ENCODE peak calls at places on chromosomes 3 and 15, in nine cellular contexts. L is GM10248, P is fibroblast of lung, A is HepG2, M is HFF-Myc, F is colonic mucosa, T is spleen, J is breast epithelium, O is right atrium auricular region. S is an unnamed sample.

GRCh38 chr3:120780977-120781376 is 38.4 kb downstream of the GTF2E1 start:
- DNase-seq in A (no peak), M (peak), P (peak), F (peak), O (no peak), J (no peak), T (no peak), L (peak), S (no peak)

GRCh38 chr3:138381413-138381901 is 33.1 kb downstream of the MRAS start:
- DNase-seq in J (peak), T (no peak), M (no peak), L (no peak), O (no peak), F (no peak), P (peak), A (no peak), S (no peak)

GRCh38 chr15:78502641-78503040 is 4.7 kb upstream of the HYKK start:
- DNase-seq in J (no peak), A (no peak), L (no peak), T (no peak), F (no peak), O (no peak), P (no peak), M (no peak), S (no peak)

GRCh38 chr3:94115482-94115881 is 52.6 kb downstream of the NSUN3 start:
- DNase-seq in O (no peak), J (no peak), F (no peak), P (peak), M (peak), T (no peak), L (no peak), A (no peak), S (no peak)

GRCh38 chr3:70963412-70963811 is 620.1 kb downstream of the FOXP1 start:
- DNase-seq in J (no peak), F (no peak), A (no peak), L (no peak), M (no peak), T (no peak), P (no peak), O (no peak), S (no peak)

GRCh38 chr3:99751649-99752048 is 66.0 kb upstream of the CMSS1 start:
- DNase-seq in O (no peak), A (no peak), L (no peak), J (no peak), F (no peak), P (peak), M (peak), T (no peak), S (no peak)

GRCh38 chr3:40550168-40550567 is 25.4 kb downstream of the ZNF621 start:
- DNase-seq in J (no peak), L (no peak), T (no peak), A (no peak), P (peak), F (no peak), M (no peak), O (no peak), S (no peak)

GRCh38 chr15:46309914-46310313 is 675.1 kb downstream of the SQOR start:
- DNase-seq in L (no peak), P (no peak), T (no peak), A (no peak), O (no peak), F (no peak), M (no peak), J (no peak), S (no peak)

GRCh38 chr15:56208641-56209155 is 35.0 kb downstream of the RFX7 start:
- DNase-seq in J (no peak), O (no peak), F (no peak), A (no peak), P (peak), T (no peak), L (no peak), M (no peak), S (no peak)

GRCh38 chr3:99669879-99670555 is 31.6 kb downstream of the COL8A1 start:
- DNase-seq in P (peak), A (no peak), L (no peak), F (no peak), J (no peak), M (no peak), O (no peak), T (no peak), S (no peak)

GRCh38 chr3:160331127-160331937 is 67.7 kb downstream of the IFT80 start:
- DNase-seq in F (no peak), P (peak), A (peak), L (no peak), O (no peak), T (no peak), M (no peak), J (no peak), S (no peak)

GRCh38 chr15:40105517-40106202 is 3.0 kb downstream of the BMF start:
- DNase-seq in P (no peak), T (peak), L (peak), M (no peak), J (no peak), O (no peak), F (no peak), A (no peak), S (no peak)

GRCh38 chr3:126340081-126340511 is 17.1 kb downstream of the KLF15 start:
- DNase-seq in J (no peak), T (peak), P (peak), F (peak), M (peak), L (no peak), O (peak), A (no peak), S (peak)

GRCh38 chr15:82545002-82545401 is 4.7 kb upstream of the RPS17 start:
- DNase-seq in J (no peak), M (no peak), A (no peak), T (no peak), P (no peak), O (no peak), F (no peak), L (no peak), S (no peak)

GRCh38 chr15:43777293-43777819 is 590 bp upstream of the ELL3 start:
- DNase-seq in A (peak), T (peak), J (peak), M (peak), O (peak), L (peak), F (peak), P (peak), S (no peak)

GRCh38 chr15:94070341-94071275 is 160.8 kb upstream of the MCTP2 start:
- DNase-seq in T (no peak), M (peak), J (no peak), P (peak), A (no peak), F (peak), O (no peak), L (no peak), S (no peak)

GRCh38 chr15:29813009-29813408 is 9.3 kb downstream of the TJP1 start:
- DNase-seq in P (no peak), T (no peak), O (no peak), A (no peak), M (no peak), J (no peak), F (no peak), L (no peak), S (no peak)

GRCh38 chr3:158091526-158091925 is 14.7 kb downstream of the SHOX2 start:
- DNase-seq in A (peak), P (peak), O (no peak), J (no peak), L (no peak), F (no peak), M (peak), T (no peak), S (no peak)

GRCh38 chr15:90086868-90087268 is 15.4 kb downstream of the IDH2 start:
- DNase-seq in L (peak), T (peak), O (no peak), M (no peak), J (no peak), A (peak), P (peak), F (peak), S (no peak)

GRCh38 chr3:155605571-155605970 is 139.3 kb downstream of the PLCH1 start:
- DNase-seq in A (peak), P (no peak), J (no peak), O (no peak), M (no peak), T (no peak), L (no peak), F (no peak), S (no peak)

GRCh38 chr3:106247902-106248684 is 379.3 kb upstream of the CBLB start:
- DNase-seq in P (no peak), M (no peak), A (no peak), T (no peak), L (no peak), O (no peak), F (no peak), J (no peak), S (no peak)

GRCh38 chr3:36172699-36173098 is 207.6 kb upstream of the STAC start:
- DNase-seq in P (no peak), L (no peak), O (no peak), A (no peak), T (no peak), M (no peak), J (peak), F (no peak), S (no peak)

GRCh38 chr15:38455096-38455495 is 1.2 kb downstream of the FAM98B start:
- DNase-seq in O (no peak), J (no peak), F (no peak), P (no peak), T (no peak), A (no peak), M (no peak), L (no peak), S (no peak)

GRCh38 chr15:69170597-69170996 is 10.2 kb downstream of the GLCE start:
- DNase-seq in L (no peak), F (no peak), O (no peak), J (no peak), P (no peak), M (no peak), A (no peak), T (no peak), S (no peak)

GRCh38 chr15:50876989-50877360 is 31.5 kb upstream of the AP4E1 start:
- DNase-seq in M (peak), O (peak), P (peak), T (no peak), F (peak), A (peak), L (peak), J (peak), S (no peak)

GRCh38 chr3:97863025-97863424 is 41.2 kb downstream of the CRYBG3 start:
- DNase-seq in O (no peak), L (no peak), A (no peak), T (no peak), P (no peak), M (no peak), F (no peak), J (no peak), S (no peak)

DNA sequence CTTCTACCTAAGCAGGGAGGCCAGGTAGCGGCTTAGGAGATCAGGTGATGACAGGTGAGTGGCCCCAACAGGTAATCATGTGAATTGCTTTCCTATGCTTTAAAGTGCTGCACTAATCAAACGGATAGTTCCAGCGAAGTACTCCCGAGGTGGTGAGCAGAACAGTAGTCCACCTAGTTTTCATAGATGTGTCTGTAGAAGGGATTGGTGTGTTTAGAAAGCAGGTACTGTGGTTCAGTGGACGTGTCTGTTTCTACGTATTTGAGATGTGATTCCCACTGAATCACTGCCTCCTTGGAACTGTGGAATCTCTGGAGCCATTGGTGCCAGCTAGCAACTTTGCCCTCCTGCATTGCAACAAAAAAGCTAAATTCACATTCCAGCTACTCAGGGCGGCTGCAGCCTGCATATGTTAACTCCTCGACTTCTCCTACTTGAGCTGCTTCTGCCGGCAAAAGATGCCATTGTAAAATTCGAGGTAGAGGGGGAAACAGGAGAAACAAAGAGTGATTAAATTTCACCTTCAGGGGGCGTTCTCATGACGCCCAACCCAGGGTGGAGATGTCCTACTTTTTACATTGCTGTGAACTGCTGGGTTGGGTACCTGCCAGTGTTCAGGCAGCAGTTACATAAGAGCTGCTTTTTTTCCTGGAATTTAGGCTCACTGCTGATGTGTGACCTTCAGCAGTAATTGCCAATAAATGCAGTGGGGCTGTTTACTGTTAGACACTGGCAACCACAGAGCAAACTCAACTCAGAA is 227.3 kb downstream of the ITPR1 start:
- DNase-seq in J (peak), O (peak), T (no peak), A (peak), L (peak), F (peak), M (no peak), P (peak), S (no peak)
- TF ChIP-seq CTCF in J (peak), O (peak), T (peak), A (peak), L (peak), F (peak), M (no peak), P (no peak), S (peak)

DNA sequence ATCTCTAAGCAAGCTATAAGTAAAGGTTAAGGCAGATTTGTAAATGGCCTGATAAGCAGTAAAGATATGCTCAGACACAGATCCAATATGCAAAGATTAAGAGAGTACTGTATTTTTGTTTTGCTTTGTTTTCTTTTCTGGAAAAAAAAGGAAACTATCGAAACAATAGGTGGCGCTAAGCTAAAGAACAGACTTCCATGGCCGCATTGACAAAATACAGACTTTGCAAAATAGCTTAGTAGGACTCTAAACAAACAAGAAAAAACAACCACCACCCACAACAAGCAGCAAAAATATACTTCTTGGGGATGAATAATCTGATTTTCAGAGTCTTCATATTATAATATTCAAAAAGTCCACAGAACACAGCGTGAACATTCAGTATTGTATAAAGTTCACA is 758.4 kb upstream of the ROBO1 start:
- DNase-seq in O (no peak), P (no peak), A (no peak), M (no peak), L (no peak), J (no peak), T (no peak), F (no peak), S (no peak)
- TF ChIP-seq CTCF in O (no peak), P (no peak), A (peak), M (no peak), L (no peak), J (no peak), T (no peak), F (no peak), S (peak)

GRCh38 chr3:38264307-38264706 is 1.3 kb upstream of the SLC22A13 start:
- DNase-seq in A (no peak), O (no peak), L (no peak), M (no peak), P (no peak), T (no peak), F (no peak), J (no peak), S (no peak)

GRCh38 chr3:38266810-38267209 is 1.2 kb downstream of the SLC22A13 start:
- DNase-seq in A (no peak), T (no peak), P (no peak), O (no peak), L (no peak), F (no peak), J (no peak), M (no peak), S (no peak)

GRCh38 chr3:38267689-38268477 is 2.3 kb downstream of the SLC22A13 start:
- DNase-seq in M (no peak), A (no peak), P (no peak), T (no peak), J (no peak), L (no peak), O (no peak), F (no peak), S (no peak)

GRCh38 chr3:38265604-38266307 is at the start of gene SLC22A13:
- DNase-seq in M (no peak), P (no peak), A (no peak), T (no peak), J (no peak), F (no peak), O (no peak), L (no peak), S (no peak)

GRCh38 chr3:38264779-38265178 is 833 bp upstream of the SLC22A13 start:
- DNase-seq in M (no peak), F (no peak), J (no peak), T (no peak), A (no peak), P (no peak), O (no peak), L (no peak), S (no peak)
- TF ChIP-seq CTCF in M (no peak), F (no peak), J (no peak), T (no peak), A (no peak), P (no peak), O (no peak), L (no peak), S (no peak)

GRCh38 chr3:118636841-118637240 is 397.8 kb downstream of the IGSF11 start:
- DNase-seq in O (no peak), J (no peak), F (no peak), L (no peak), T (no peak), A (peak), P (no peak), M (no peak), S (no peak)
- TF ChIP-seq CTCF in O (no peak), J (no peak), F (no peak), L (no peak), T (no peak), A (peak), P (no peak), M (no peak), S (peak)

GRCh38 chr3:11297126-11297525 is 24.9 kb downstream of the ATG7 start:
- DNase-seq in F (no peak), L (no peak), A (no peak), J (no peak), O (no peak), P (no peak), T (no peak), M (no peak), S (no peak)
- TF ChIP-seq CTCF in F (no peak), L (no peak), A (no peak), J (no peak), O (no peak), P (no peak), T (no peak), M (no peak), S (no peak)

GRCh38 chr15:45136378-45136764 is 6.6 kb downstream of the DUOX1 start:
- DNase-seq in J (no peak), F (no peak), O (no peak), M (no peak), P (no peak), L (no peak), T (peak), A (no peak), S (no peak)
- TF ChIP-seq CTCF in J (no peak), F (no peak), O (no peak), M (no peak), P (peak), L (peak), T (no peak), A (peak), S (peak)

GRCh38 chr3:8486945-8487344 is 14.7 kb upstream of the LMCD1 start:
- DNase-seq in J (no peak), P (no peak), M (no peak), T (no peak), F (no peak), A (peak), L (no peak), O (no peak), S (no peak)
- TF ChIP-seq CTCF in J (no peak), P (no peak), M (no peak), T (no peak), F (no peak), A (no peak), L (no peak), O (no peak), S (no peak)

DNA sequence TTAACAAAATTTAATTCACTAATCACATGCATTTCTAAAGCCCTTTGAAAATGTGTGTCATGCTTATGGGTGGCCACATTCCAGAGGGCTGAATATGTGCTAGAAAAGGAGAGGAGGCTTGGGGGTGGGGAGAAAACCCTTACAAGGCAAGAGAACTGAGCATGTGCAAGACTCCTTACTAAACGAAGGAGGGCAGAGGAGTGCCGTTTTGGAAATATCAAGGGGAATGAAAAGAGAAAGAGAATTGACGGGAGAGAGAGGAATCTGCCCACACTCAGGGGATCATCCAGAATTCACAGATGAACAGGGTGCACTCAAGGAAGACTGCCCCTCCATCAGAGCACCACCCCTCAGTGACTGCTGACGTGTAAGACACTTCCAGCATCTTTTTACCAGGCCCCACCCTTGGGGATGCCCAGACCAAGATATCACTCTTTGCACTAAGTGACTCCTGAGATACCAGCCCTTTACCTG is 37.9 kb upstream of the TSC22D2 start:
- DNase-seq in A (peak), T (no peak), O (peak), M (peak), L (no peak), P (peak), F (peak), J (peak), S (no peak)
- TF ChIP-seq CTCF in A (no peak), T (no peak), O (peak), M (peak), L (no peak), P (peak), F (no peak), J (no peak), S (peak)

S was measured in chondrocyte.